ENCODE peak calls at places on chromosomes 2 and 18, in ten cellular contexts. I is stimulated activated CD4-positive, alpha-beta T cell treated with anti-CD3 and anti-CD28 coated beads, Interleukin-1b, Interleukin-23, amount 100 ng/mL, for 1 hour; J is A172; Q is activated naive CD4-positive, alpha-beta T cell treated with anti-CD3 and anti-CD28 coated beads, Interleukin-2, amount 10 ng/mL, durations not matched to agents 7 days and 5 days; N is iPS-NIHi11; W is activated T-cell treated with anti-CD3 and anti-CD28 coated beads, Interleukin-2, amount 50 U/mL, for 1 hour; H is heart right ventricle; X is trophoblast cell; C is HAP-1; F is nephron progenitor cell. K is an unnamed sample.

GRCh38 chr18:13446581-13447470 is 228.3 kb downstream of the LDLRAD4 start:
- DNase-seq in I (no peak), J (peak; percentile 36), Q (no peak), N (no peak), W (peak; percentile 18), H (no peak), X (peak; percentile 97), C (no peak), F (peak; percentile 45), K (no peak)

GRCh38 chr2:59182249-59182648 is 941.1 kb upstream of the FANCL start:
- DNase-seq in I (no peak), J (peak; percentile 28), Q (no peak), N (peak; percentile 67), W (no peak), H (no peak), X (no peak), C (peak; percentile 14), F (peak; percentile 36), K (peak; percentile 62)

GRCh38 chr2:31235504-31235902 is 1.6 kb downstream of the EHD3 start:
- DNase-seq in I (no peak), J (peak; percentile 75), Q (no peak), N (no peak), W (no peak), H (no peak), X (no peak), C (no peak), F (no peak), K (peak; percentile 69)

GRCh38 chr2:149040451-149040850 is 2.0 kb downstream of the LYPD6B start:
- DNase-seq in I (no peak), J (no peak), Q (peak; percentile 59), N (peak; percentile 78), W (no peak), H (no peak), X (peak; percentile 62), C (no peak), F (peak; percentile 40), K (peak; percentile 81)

GRCh38 chr2:216351172-216351925 is 20.9 kb downstream of the MARCHF4 start:
- DNase-seq in I (no peak), J (no peak), Q (no peak), N (no peak), W (no peak), H (no peak), X (no peak), C (no peak), F (no peak), K (peak; percentile 20)

GRCh38 chr2:222295368-222296041 is 3.3 kb downstream of the PAX3 start:
- DNase-seq in I (no peak), J (no peak), Q (no peak), N (no peak), W (no peak), H (no peak), X (no peak), C (no peak), F (no peak), K (no peak)

GRCh38 chr2:71043531-71044407 is 24.7 kb upstream of the NAGK start:
- DNase-seq in I (no peak), J (no peak), Q (peak; percentile 44), N (no peak), W (no peak), H (no peak), X (no peak), C (no peak), F (no peak), K (no peak)

GRCh38 chr18:74540689-74541421 is 6.6 kb downstream of the CNDP1 start:
- DNase-seq in I (no peak), J (no peak), Q (no peak), N (peak; percentile 2), W (no peak), H (no peak), X (no peak), C (no peak), F (no peak), K (peak; percentile 38)

GRCh38 chr2:112787729-112788401 is 3.6 kb upstream of the IL1A start:
- DNase-seq in I (no peak), J (no peak), Q (no peak), N (no peak), W (no peak), H (no peak), X (no peak), C (no peak), F (no peak), K (no peak)

GRCh38 chr2:1867141-1867540 is 122.8 kb upstream of the PXDN start:
- DNase-seq in I (no peak), J (no peak), Q (no peak), N (no peak), W (no peak), H (no peak), X (no peak), C (no peak), F (no peak), K (peak; percentile 30)

GRCh38 chr2:70806620-70807019 is 13.8 kb downstream of the CLEC4F start:
- DNase-seq in I (no peak), J (no peak), Q (no peak), N (no peak), W (no peak), H (no peak), X (no peak), C (no peak), F (no peak), K (no peak)

GRCh38 chr2:138504546-138505239 is 3.1 kb downstream of the SPOPL start:
- DNase-seq in I (no peak), J (no peak), Q (no peak), N (no peak), W (no peak), H (no peak), X (no peak), C (no peak), F (no peak), K (no peak)

GRCh38 chr2:137888845-137889244 is 75.4 kb upstream of the HNMT start:
- DNase-seq in I (no peak), J (peak; percentile 57), Q (no peak), N (peak; percentile 50), W (no peak), H (peak; percentile 19), X (peak; percentile 35), C (peak; percentile 50), F (peak; percentile 60), K (peak; percentile 83)

GRCh38 chr2:206392118-206392517 is 51.2 kb upstream of the ADAM23 start:
- DNase-seq in I (no peak), J (peak; percentile 59), Q (peak; percentile 51), N (peak; percentile 66), W (no peak), H (no peak), X (peak; percentile 41), C (peak; percentile 60), F (peak; percentile 22), K (peak; percentile 60)

GRCh38 chr2:237358721-237359595 is 55.0 kb downstream of the COL6A3 start:
- DNase-seq in I (no peak), J (no peak), Q (no peak), N (peak; percentile 50), W (no peak), H (no peak), X (no peak), C (no peak), F (no peak), K (no peak)

GRCh38 chr2:99648115-99648850 is 158.5 kb upstream of the REV1 start:
- DNase-seq in I (no peak), J (no peak), Q (no peak), N (no peak), W (no peak), H (peak; percentile 30), X (no peak), C (no peak), F (no peak), K (no peak)

GRCh38 chr2:111900859-111901258 is 2.5 kb downstream of the MERTK start:
- DNase-seq in I (no peak), J (no peak), Q (no peak), N (no peak), W (no peak), H (no peak), X (no peak), C (peak; percentile 34), F (no peak), K (no peak)

GRCh38 chr2:162661618-162662017 is 176.9 kb downstream of the KCNH7 start:
- DNase-seq in I (no peak), J (no peak), Q (no peak), N (no peak), W (no peak), H (no peak), X (no peak), C (no peak), F (no peak), K (no peak)

GRCh38 chr2:220221904-220222495 is 594.6 kb downstream of the SLC4A3 start:
- DNase-seq in I (no peak), J (no peak), Q (no peak), N (no peak), W (no peak), H (no peak), X (no peak), C (no peak), F (no peak), K (no peak)

GRCh38 chr2:29314816-29315571 is 199.8 kb downstream of the CLIP4 start:
- DNase-seq in I (no peak), J (no peak), Q (peak; percentile 77), N (peak; percentile 55), W (peak; percentile 54), H (no peak), X (no peak), C (peak; percentile 7), F (peak; percentile 46), K (peak; percentile 63)

GRCh38 chr2:220263300-220263699 is 635.9 kb downstream of the SLC4A3 start:
- DNase-seq in I (no peak), J (no peak), Q (no peak), N (no peak), W (no peak), H (no peak), X (no peak), C (no peak), F (no peak), K (no peak)

GRCh38 chr2:120912101-120912985 is 176.7 kb downstream of the GLI2 start:
- DNase-seq in I (no peak), J (peak; percentile 83), Q (no peak), N (no peak), W (no peak), H (peak; percentile 66), X (no peak), C (peak; percentile 34), F (no peak), K (no peak)

K was measured in islet precursor cell.